ENCODE peak calls at places on chromosomes 4 and X, in ten cellular contexts. E is sciatic nerve; Y is left cardiac atrium; T is T-helper 17 cell; N is pancreas; B is upper lobe of left lung; U is RWPE2; D is naive thymus-derived CD8-positive, alpha-beta T cell; Z is SK-N-SH treated with all-trans-retinoic acid at 6 μM for 48 hours; J is heart right ventricle. I is an unnamed sample.
A peak's percentile ranks its signal among the peaks of the same experiment; 100 is the strongest.

GRCh38 chr4:108988514-108989195 is 225.8 kb upstream of the ETNPPL start:
- ATAC-seq in Y (no peak), D (no peak), E (no peak), Z (no peak), N (no peak), T (no peak), B (peak; percentile 57), U (no peak), J (no peak), I (no peak)

GRCh38 chr4:40003986-40004385 is 26.3 kb upstream of the PDS5A start:
- ATAC-seq in N (peak; percentile 56), U (peak; percentile 33), Z (peak; percentile 59), D (no peak), E (peak; percentile 74), B (peak; percentile 73), J (peak; percentile 58), Y (peak; percentile 53), T (no peak), I (no peak)

GRCh38 chr4:3283916-3284315 is 8.9 kb upstream of the RGS12 start:
- ATAC-seq in D (no peak), Y (peak; percentile 39), U (peak; percentile 49), Z (no peak), J (no peak), T (no peak), E (no peak), N (peak; percentile 28), B (no peak), I (no peak)

GRCh38 chrX:40727599-40728252 is 7.6 kb downstream of the MED14 start:
- ATAC-seq in T (no peak), J (no peak), U (no peak), N (no peak), E (no peak), Z (no peak), B (no peak), D (no peak), Y (no peak), I (no peak)

GRCh38 chr4:74483226-74483911 is 38.4 kb downstream of the AREG start:
- ATAC-seq in Z (no peak), D (no peak), B (no peak), E (no peak), U (no peak), J (no peak), Y (no peak), T (no peak), N (no peak), I (no peak)

GRCh38 chr4:87746001-87746400 is 53.4 kb upstream of the IBSP start:
- ATAC-seq in U (no peak), N (no peak), T (no peak), Y (no peak), Z (no peak), B (peak; percentile 15), D (no peak), E (no peak), J (no peak), I (no peak)

GRCh38 chr4:41358626-41359025 is 101.9 kb downstream of the UCHL1 start:
- ATAC-seq in D (no peak), B (peak; percentile 84), T (no peak), J (peak; percentile 31), E (no peak), U (no peak), N (peak; percentile 31), Z (peak; percentile 30), Y (no peak), I (no peak)

GRCh38 chr4:151997461-151997860 is 236.7 kb upstream of the GATB start:
- ATAC-seq in Y (no peak), U (no peak), T (no peak), E (no peak), Z (no peak), D (no peak), N (no peak), J (no peak), B (no peak), I (no peak)

I was measured in gastroesophageal sphincter.